ENCODE peak calls at places on chromosomes 2 and 18, in seven cellular contexts. P is pulmonary artery endothelial cell, W is NCI-H1436, F is stomach, Z is WTC11, K is HepG2, H is fibroblast of mammary gland. R is an unnamed sample.

GRCh38 chr18:63575680-63576079 is 11.5 kb upstream of the SERPINB13 start:
- DNase-seq in K (no peak), P (no peak), W (no peak), Z (no peak), F (no peak), H (no peak), R (peak)

GRCh38 chr2:173568054-173568453 is 213.4 kb downstream of the CDCA7 start:
- DNase-seq in K (peak), P (no peak), H (peak), Z (peak), W (no peak), F (no peak), R (peak)

GRCh38 chr18:57561728-57562423 is 24.6 kb downstream of the FECH start:
- DNase-seq in P (peak), H (peak), F (no peak), W (peak), K (peak), Z (no peak), R (peak)

GRCh38 chr2:158297606-158298005 is 158.9 kb downstream of the CCDC148 start:
- DNase-seq in F (no peak), W (no peak), Z (no peak), H (peak), P (no peak), K (no peak), R (peak)

GRCh38 chr2:25698752-25699151 is 25.4 kb upstream of the DTNB start:
- DNase-seq in Z (no peak), K (no peak), H (no peak), P (no peak), W (no peak), F (no peak), R (no peak)

GRCh38 chr2:238945433-238946150 is 97.7 kb downstream of the TWIST2 start:
- DNase-seq in W (no peak), H (peak), K (peak), Z (peak), P (no peak), F (peak), R (peak)

GRCh38 chr2:40256649-40257048 is 195.2 kb downstream of the SLC8A1 start:
- DNase-seq in Z (peak), H (no peak), W (peak), P (no peak), K (peak), F (no peak), R (peak)

GRCh38 chr18:78623142-78623541 is 356.5 kb upstream of the SALL3 start:
- DNase-seq in F (no peak), P (no peak), Z (no peak), W (no peak), K (no peak), H (no peak), R (no peak)

GRCh38 chr2:43123981-43124666 is 102.3 kb downstream of the ZFP36L2 start:
- DNase-seq in Z (no peak), F (no peak), H (no peak), K (no peak), W (no peak), P (no peak), R (no peak)

GRCh38 chr2:112142525-112143078 is 4.4 kb downstream of the FBLN7 start:
- DNase-seq in Z (no peak), F (no peak), P (no peak), K (no peak), H (no peak), W (no peak), R (no peak)

GRCh38 chr2:240209493-240209892 is 69.0 kb upstream of the OTOS start:
- DNase-seq in P (no peak), F (no peak), Z (no peak), K (no peak), H (no peak), W (no peak), R (no peak)